ENCODE peak calls at places on chromosomes 6 and 20, in four cellular contexts. I is A549, E is HepG2, F is K562. Z is an unnamed sample.

GRCh38 chr20:4053516-4053919 is 38.2 kb upstream of the RNF24 start:
- DNase-seq in I (no peak), E (no peak), F (no peak), Z (no peak)

GRCh38 chr20:35771367-35771688 is 487 bp upstream of the PHF20 start:
- DNase-seq in I (no peak), E (no peak), F (no peak), Z (no peak)

GRCh38 chr6:146315321-146316254 is 228.0 kb upstream of the RAB32 start:
- DNase-seq in I (no peak), E (no peak), F (no peak), Z (no peak)

GRCh38 chr20:60078351-60079250 is 120.4 kb downstream of the CDH26 start:
- DNase-seq in I (no peak), E (no peak), F (no peak), Z (no peak)

GRCh38 chr6:100454571-100455229 is 10.0 kb downstream of the SIM1 start:
- DNase-seq in I (no peak), E (no peak), F (no peak), Z (no peak)

GRCh38 chr20:61815678-61816077 is 250.0 kb downstream of the TAF4 start:
- DNase-seq in I (no peak), E (no peak), F (no peak), Z (no peak)

GRCh38 chr6:43242908-43243648 is at the start of gene TTBK1:
- DNase-seq in I (no peak), E (no peak), F (no peak), Z (no peak)

GRCh38 chr6:72861059-72861458 is 239.2 kb downstream of the KCNQ5 start:
- DNase-seq in I (no peak), E (no peak), F (no peak), Z (peak)

GRCh38 chr6:11631008-11631407 is 93.5 kb downstream of the TMEM170B start:
- DNase-seq in I (no peak), E (no peak), F (no peak), Z (no peak)

GRCh38 chr6:104940881-104941693 is 15.8 kb upstream of the LIN28B start:
- DNase-seq in I (no peak), E (peak), F (peak), Z (peak)

GRCh38 chr6:63560806-63561672 is 11.2 kb upstream of the LOC128125822 start:
- DNase-seq in I (peak), E (peak), F (no peak), Z (peak)

DNA sequence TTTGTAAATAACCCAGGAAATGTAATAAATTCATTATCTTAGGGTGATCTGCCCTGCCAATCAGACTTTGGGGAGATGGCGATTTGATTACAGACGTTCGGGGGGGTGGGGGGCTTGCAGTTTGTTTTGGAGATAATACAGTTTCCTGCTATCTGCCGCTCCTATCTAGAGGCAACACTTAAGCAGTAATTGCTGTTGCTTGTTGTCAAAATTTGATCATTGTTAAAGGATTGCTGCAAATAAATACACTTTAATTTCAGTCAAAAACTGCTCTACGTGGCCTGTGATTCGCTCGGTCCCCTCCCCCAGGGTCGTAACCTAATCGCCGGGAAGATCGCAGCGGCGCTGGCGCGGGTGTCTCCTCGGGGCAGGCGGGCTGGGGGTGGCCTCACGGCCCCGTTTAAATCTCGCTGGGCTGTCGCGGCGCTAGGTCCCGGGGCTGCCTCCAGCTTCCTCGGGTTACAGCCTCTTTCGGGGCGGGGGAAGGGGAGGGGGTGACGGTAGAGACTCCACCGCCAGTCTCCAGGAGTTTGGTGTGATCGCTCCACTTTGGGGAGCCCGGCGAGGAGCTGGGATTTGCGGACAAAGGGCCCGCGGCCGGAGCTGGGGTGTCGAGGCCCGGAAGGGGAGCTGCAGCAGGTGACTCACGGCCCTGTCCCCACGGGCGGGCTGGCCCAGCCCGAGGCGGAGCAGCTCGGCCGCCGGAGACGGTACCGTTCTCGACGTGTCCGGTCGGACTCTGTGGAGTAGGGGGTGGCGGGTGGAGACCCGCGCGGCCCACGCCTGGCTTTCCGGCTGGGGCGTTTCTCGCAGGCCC is 4.1 kb downstream of the FOXC1 start:
- DNase-seq in I (no peak), E (no peak), F (no peak), Z (peak)
- TF ChIP-seq MAFK in I (no peak), E (no peak), F (no peak), Z (no peak)

DNA sequence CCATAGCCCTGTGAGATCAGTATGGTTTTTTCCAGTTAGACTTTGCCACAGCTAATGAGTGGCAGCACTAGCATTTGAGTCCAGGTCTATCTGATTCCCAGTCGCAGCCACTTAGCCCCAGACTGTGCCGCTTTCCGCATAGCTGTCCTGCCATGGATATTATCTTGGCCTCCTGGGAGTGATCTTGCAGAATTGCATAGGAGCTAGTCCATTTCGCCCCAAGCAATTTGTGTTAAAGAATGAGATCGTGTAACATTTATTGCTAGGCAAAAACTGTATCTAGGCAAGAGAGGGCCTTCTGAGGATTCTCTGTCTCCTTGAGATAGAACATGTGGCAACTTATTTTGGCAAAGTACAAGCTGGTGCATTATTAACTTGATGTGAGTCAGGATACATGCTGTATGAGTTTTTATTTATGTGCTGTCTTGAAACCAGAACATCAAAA is 74.2 kb downstream of the EZR start:
- DNase-seq in I (no peak), E (no peak), F (peak), Z (no peak)
- TF ChIP-seq BHLHE40 in I (no peak), E (no peak), F (no peak), Z (no peak)

GRCh38 chr6:125474061-125474460 is 172.3 kb upstream of the HDDC2 start:
- DNase-seq in I (no peak), E (no peak), F (no peak), Z (no peak)
- TF ChIP-seq MAFK in I (no peak), E (no peak), F (no peak), Z (no peak)

GRCh38 chr6:28449056-28449455 is 5.8 kb upstream of the ZSCAN23 start:
- DNase-seq in I (no peak), E (no peak), F (no peak), Z (no peak)
- TF ChIP-seq BHLHE40 in I (no peak), E (no peak), F (no peak), Z (no peak)

GRCh38 chr20:38395165-38395564 is 40.0 kb downstream of the SNHG17 start:
- DNase-seq in I (no peak), E (no peak), F (no peak), Z (no peak)
- TF ChIP-seq MAFK in I (no peak), E (no peak), F (no peak), Z (no peak)

GRCh38 chr6:147604373-147604772 is 95.9 kb downstream of the SAMD5 start:
- DNase-seq in I (no peak), E (no peak), F (no peak), Z (no peak)
- TF ChIP-seq BHLHE40 in I (no peak), E (no peak), F (no peak), Z (no peak)

GRCh38 chr6:159126590-159126989 is 42.6 kb upstream of the FNDC1 start:
- DNase-seq in I (no peak), E (no peak), F (no peak), Z (no peak)
- TF ChIP-seq MAFK in I (no peak), E (no peak), F (no peak), Z (no peak)

Z was measured in IMR-90.